ENCODE peak calls at places on chromosomes 16 and 17, in nine cellular contexts. One of them, this sample, is unnamed.

GRCh38 chr17:2082003-2082862 is 27.3 kb downstream of the HIC1 start:
- DNase-seq in HuH-7: no peak
- DNase-seq in stimulated activated CD8-positive, alpha-beta memory T cell treated with anti-CD3 and anti-CD28 coated beads, Interleukin-2, amount 100 ng/mL, for 1 hour: no peak
- DNase-seq in Caki2: no peak
- DNase-seq in activated naive CD8-positive, alpha-beta T cell treated with anti-CD3 and anti-CD28 coated beads, Interleukin-2, amount 50 U/mL, for 24 hours: no peak
- DNase-seq in progenitor cell of endocrine pancreas: no peak
- DNase-seq in NCI-H1436: no peak
- DNase-seq in HL-60: no peak
- DNase-seq in RPMI7951: peak
- DNase-seq in this sample: no peak

GRCh38 chr16:74216319-74216718 is 80.3 kb upstream of the PSMD7 start:
- DNase-seq in HuH-7: no peak
- DNase-seq in stimulated activated CD8-positive, alpha-beta memory T cell treated with anti-CD3 and anti-CD28 coated beads, Interleukin-2, amount 100 ng/mL, for 1 hour: no peak
- DNase-seq in Caki2: peak
- DNase-seq in activated naive CD8-positive, alpha-beta T cell treated with anti-CD3 and anti-CD28 coated beads, Interleukin-2, amount 50 U/mL, for 24 hours: no peak
- DNase-seq in progenitor cell of endocrine pancreas: no peak
- DNase-seq in NCI-H1436: no peak
- DNase-seq in HL-60: no peak
- DNase-seq in RPMI7951: no peak
- DNase-seq in this sample: peak

GRCh38 chr17:18235743-18236256 is 10.4 kb downstream of the LLGL1 start:
- DNase-seq in HuH-7: no peak
- DNase-seq in stimulated activated CD8-positive, alpha-beta memory T cell treated with anti-CD3 and anti-CD28 coated beads, Interleukin-2, amount 100 ng/mL, for 1 hour: no peak
- DNase-seq in Caki2: no peak
- DNase-seq in activated naive CD8-positive, alpha-beta T cell treated with anti-CD3 and anti-CD28 coated beads, Interleukin-2, amount 50 U/mL, for 24 hours: peak
- DNase-seq in progenitor cell of endocrine pancreas: no peak
- DNase-seq in NCI-H1436: no peak
- DNase-seq in HL-60: no peak
- DNase-seq in RPMI7951: peak
- DNase-seq in this sample: peak

GRCh38 chr17:74767111-74767516 is 9.0 kb downstream of the NAT9 start:
- DNase-seq in HuH-7: no peak
- DNase-seq in stimulated activated CD8-positive, alpha-beta memory T cell treated with anti-CD3 and anti-CD28 coated beads, Interleukin-2, amount 100 ng/mL, for 1 hour: no peak
- DNase-seq in Caki2: no peak
- DNase-seq in activated naive CD8-positive, alpha-beta T cell treated with anti-CD3 and anti-CD28 coated beads, Interleukin-2, amount 50 U/mL, for 24 hours: no peak
- DNase-seq in progenitor cell of endocrine pancreas: no peak
- DNase-seq in NCI-H1436: no peak
- DNase-seq in HL-60: no peak
- DNase-seq in RPMI7951: no peak
- DNase-seq in this sample: no peak

GRCh38 chr17:47076171-47076570 is 97.1 kb upstream of the RPRML start:
- DNase-seq in HuH-7: no peak
- DNase-seq in stimulated activated CD8-positive, alpha-beta memory T cell treated with anti-CD3 and anti-CD28 coated beads, Interleukin-2, amount 100 ng/mL, for 1 hour: no peak
- DNase-seq in Caki2: no peak
- DNase-seq in activated naive CD8-positive, alpha-beta T cell treated with anti-CD3 and anti-CD28 coated beads, Interleukin-2, amount 50 U/mL, for 24 hours: no peak
- DNase-seq in progenitor cell of endocrine pancreas: no peak
- DNase-seq in NCI-H1436: no peak
- DNase-seq in HL-60: no peak
- DNase-seq in RPMI7951: no peak
- DNase-seq in this sample: no peak

GRCh38 chr17:34527121-34527907 is 52.1 kb upstream of the TMEM132E start:
- DNase-seq in HuH-7: no peak
- DNase-seq in stimulated activated CD8-positive, alpha-beta memory T cell treated with anti-CD3 and anti-CD28 coated beads, Interleukin-2, amount 100 ng/mL, for 1 hour: no peak
- DNase-seq in Caki2: no peak
- DNase-seq in activated naive CD8-positive, alpha-beta T cell treated with anti-CD3 and anti-CD28 coated beads, Interleukin-2, amount 50 U/mL, for 24 hours: no peak
- DNase-seq in progenitor cell of endocrine pancreas: no peak
- DNase-seq in NCI-H1436: no peak
- DNase-seq in HL-60: no peak
- DNase-seq in RPMI7951: no peak
- DNase-seq in this sample: no peak

GRCh38 chr17:44105941-44106340 is 17.5 kb downstream of the HDAC5 start:
- DNase-seq in HuH-7: no peak
- DNase-seq in stimulated activated CD8-positive, alpha-beta memory T cell treated with anti-CD3 and anti-CD28 coated beads, Interleukin-2, amount 100 ng/mL, for 1 hour: no peak
- DNase-seq in Caki2: no peak
- DNase-seq in activated naive CD8-positive, alpha-beta T cell treated with anti-CD3 and anti-CD28 coated beads, Interleukin-2, amount 50 U/mL, for 24 hours: no peak
- DNase-seq in progenitor cell of endocrine pancreas: no peak
- DNase-seq in NCI-H1436: no peak
- DNase-seq in HL-60: no peak
- DNase-seq in RPMI7951: no peak
- DNase-seq in this sample: no peak

GRCh38 chr16:2785101-2785991 is 2.0 kb downstream of the PRSS33 start:
- DNase-seq in HuH-7: no peak
- DNase-seq in stimulated activated CD8-positive, alpha-beta memory T cell treated with anti-CD3 and anti-CD28 coated beads, Interleukin-2, amount 100 ng/mL, for 1 hour: no peak
- DNase-seq in Caki2: no peak
- DNase-seq in activated naive CD8-positive, alpha-beta T cell treated with anti-CD3 and anti-CD28 coated beads, Interleukin-2, amount 50 U/mL, for 24 hours: peak
- DNase-seq in progenitor cell of endocrine pancreas: no peak
- DNase-seq in NCI-H1436: no peak
- DNase-seq in HL-60: no peak
- DNase-seq in RPMI7951: no peak
- DNase-seq in this sample: no peak

GRCh38 chr16:68064791-68065365 is 20.3 kb upstream of the NFATC3 start:
- DNase-seq in HuH-7: peak
- DNase-seq in stimulated activated CD8-positive, alpha-beta memory T cell treated with anti-CD3 and anti-CD28 coated beads, Interleukin-2, amount 100 ng/mL, for 1 hour: peak
- DNase-seq in Caki2: peak
- DNase-seq in activated naive CD8-positive, alpha-beta T cell treated with anti-CD3 and anti-CD28 coated beads, Interleukin-2, amount 50 U/mL, for 24 hours: peak
- DNase-seq in progenitor cell of endocrine pancreas: peak
- DNase-seq in NCI-H1436: peak
- DNase-seq in HL-60: peak
- DNase-seq in RPMI7951: peak
- DNase-seq in this sample: peak

GRCh38 chr16:62194828-62195227 is 158.6 kb upstream of the CDH8 start:
- DNase-seq in HuH-7: no peak
- DNase-seq in stimulated activated CD8-positive, alpha-beta memory T cell treated with anti-CD3 and anti-CD28 coated beads, Interleukin-2, amount 100 ng/mL, for 1 hour: no peak
- DNase-seq in Caki2: no peak
- DNase-seq in activated naive CD8-positive, alpha-beta T cell treated with anti-CD3 and anti-CD28 coated beads, Interleukin-2, amount 50 U/mL, for 24 hours: no peak
- DNase-seq in progenitor cell of endocrine pancreas: no peak
- DNase-seq in NCI-H1436: no peak
- DNase-seq in HL-60: no peak
- DNase-seq in RPMI7951: no peak
- DNase-seq in this sample: no peak

GRCh38 chr16:15975172-15975571 is 25.8 kb downstream of the ABCC1 start:
- DNase-seq in HuH-7: no peak
- DNase-seq in stimulated activated CD8-positive, alpha-beta memory T cell treated with anti-CD3 and anti-CD28 coated beads, Interleukin-2, amount 100 ng/mL, for 1 hour: no peak
- DNase-seq in Caki2: no peak
- DNase-seq in activated naive CD8-positive, alpha-beta T cell treated with anti-CD3 and anti-CD28 coated beads, Interleukin-2, amount 50 U/mL, for 24 hours: no peak
- DNase-seq in progenitor cell of endocrine pancreas: no peak
- DNase-seq in NCI-H1436: no peak
- DNase-seq in HL-60: no peak
- DNase-seq in RPMI7951: no peak
- DNase-seq in this sample: no peak

GRCh38 chr16:684961-685696 is 995 bp upstream of the JMJD8 start:
- DNase-seq in HuH-7: no peak
- DNase-seq in stimulated activated CD8-positive, alpha-beta memory T cell treated with anti-CD3 and anti-CD28 coated beads, Interleukin-2, amount 100 ng/mL, for 1 hour: no peak
- DNase-seq in Caki2: no peak
- DNase-seq in activated naive CD8-positive, alpha-beta T cell treated with anti-CD3 and anti-CD28 coated beads, Interleukin-2, amount 50 U/mL, for 24 hours: no peak
- DNase-seq in progenitor cell of endocrine pancreas: no peak
- DNase-seq in NCI-H1436: no peak
- DNase-seq in HL-60: peak
- DNase-seq in RPMI7951: no peak
- DNase-seq in this sample: no peak

GRCh38 chr17:47846741-47847340 is 4.1 kb downstream of the SP6 start:
- DNase-seq in HuH-7: no peak
- DNase-seq in stimulated activated CD8-positive, alpha-beta memory T cell treated with anti-CD3 and anti-CD28 coated beads, Interleukin-2, amount 100 ng/mL, for 1 hour: no peak
- DNase-seq in Caki2: no peak
- DNase-seq in activated naive CD8-positive, alpha-beta T cell treated with anti-CD3 and anti-CD28 coated beads, Interleukin-2, amount 50 U/mL, for 24 hours: no peak
- DNase-seq in progenitor cell of endocrine pancreas: no peak
- DNase-seq in NCI-H1436: no peak
- DNase-seq in HL-60: no peak
- DNase-seq in RPMI7951: no peak
- DNase-seq in this sample: no peak

GRCh38 chr17:7019839-7020519 is 2.9 kb upstream of the BCL6B start:
- DNase-seq in HuH-7: peak
- DNase-seq in stimulated activated CD8-positive, alpha-beta memory T cell treated with anti-CD3 and anti-CD28 coated beads, Interleukin-2, amount 100 ng/mL, for 1 hour: no peak
- DNase-seq in Caki2: no peak
- DNase-seq in activated naive CD8-positive, alpha-beta T cell treated with anti-CD3 and anti-CD28 coated beads, Interleukin-2, amount 50 U/mL, for 24 hours: no peak
- DNase-seq in progenitor cell of endocrine pancreas: no peak
- DNase-seq in NCI-H1436: peak
- DNase-seq in HL-60: no peak
- DNase-seq in RPMI7951: peak
- DNase-seq in this sample: peak

GRCh38 chr17:37360632-37361031 is 15.2 kb upstream of the C17orf78 start:
- DNase-seq in HuH-7: no peak
- DNase-seq in stimulated activated CD8-positive, alpha-beta memory T cell treated with anti-CD3 and anti-CD28 coated beads, Interleukin-2, amount 100 ng/mL, for 1 hour: no peak
- DNase-seq in Caki2: no peak
- DNase-seq in activated naive CD8-positive, alpha-beta T cell treated with anti-CD3 and anti-CD28 coated beads, Interleukin-2, amount 50 U/mL, for 24 hours: no peak
- DNase-seq in progenitor cell of endocrine pancreas: no peak
- DNase-seq in NCI-H1436: no peak
- DNase-seq in HL-60: no peak
- DNase-seq in RPMI7951: no peak
- DNase-seq in this sample: no peak

GRCh38 chr17:10156579-10157488 is 41.6 kb downstream of the GAS7 start:
- DNase-seq in HuH-7: no peak
- DNase-seq in stimulated activated CD8-positive, alpha-beta memory T cell treated with anti-CD3 and anti-CD28 coated beads, Interleukin-2, amount 100 ng/mL, for 1 hour: no peak
- DNase-seq in Caki2: no peak
- DNase-seq in activated naive CD8-positive, alpha-beta T cell treated with anti-CD3 and anti-CD28 coated beads, Interleukin-2, amount 50 U/mL, for 24 hours: peak
- DNase-seq in progenitor cell of endocrine pancreas: no peak
- DNase-seq in NCI-H1436: no peak
- DNase-seq in HL-60: peak
- DNase-seq in RPMI7951: no peak
- DNase-seq in this sample: no peak

GRCh38 chr16:401468-402348 is at the start of gene DECR2:
- DNase-seq in HuH-7: peak
- DNase-seq in stimulated activated CD8-positive, alpha-beta memory T cell treated with anti-CD3 and anti-CD28 coated beads, Interleukin-2, amount 100 ng/mL, for 1 hour: peak
- DNase-seq in Caki2: peak
- DNase-seq in activated naive CD8-positive, alpha-beta T cell treated with anti-CD3 and anti-CD28 coated beads, Interleukin-2, amount 50 U/mL, for 24 hours: peak
- DNase-seq in progenitor cell of endocrine pancreas: peak
- DNase-seq in NCI-H1436: peak
- DNase-seq in HL-60: peak
- DNase-seq in RPMI7951: peak
- DNase-seq in this sample: peak

GRCh38 chr16:78094166-78094565 is 5.3 kb upstream of the WWOX start:
- DNase-seq in HuH-7: no peak
- DNase-seq in stimulated activated CD8-positive, alpha-beta memory T cell treated with anti-CD3 and anti-CD28 coated beads, Interleukin-2, amount 100 ng/mL, for 1 hour: no peak
- DNase-seq in Caki2: no peak
- DNase-seq in activated naive CD8-positive, alpha-beta T cell treated with anti-CD3 and anti-CD28 coated beads, Interleukin-2, amount 50 U/mL, for 24 hours: no peak
- DNase-seq in progenitor cell of endocrine pancreas: no peak
- DNase-seq in NCI-H1436: no peak
- DNase-seq in HL-60: no peak
- DNase-seq in RPMI7951: no peak
- DNase-seq in this sample: no peak

GRCh38 chr17:56717471-56717870 is 116.2 kb downstream of the C17orf67 start:
- DNase-seq in HuH-7: no peak
- DNase-seq in stimulated activated CD8-positive, alpha-beta memory T cell treated with anti-CD3 and anti-CD28 coated beads, Interleukin-2, amount 100 ng/mL, for 1 hour: no peak
- DNase-seq in Caki2: no peak
- DNase-seq in activated naive CD8-positive, alpha-beta T cell treated with anti-CD3 and anti-CD28 coated beads, Interleukin-2, amount 50 U/mL, for 24 hours: no peak
- DNase-seq in progenitor cell of endocrine pancreas: no peak
- DNase-seq in NCI-H1436: no peak
- DNase-seq in HL-60: no peak
- DNase-seq in RPMI7951: no peak
- DNase-seq in this sample: no peak

GRCh38 chr17:30832438-30832790 is 648 bp downstream of the ATAD5 start:
- DNase-seq in HuH-7: no peak
- DNase-seq in stimulated activated CD8-positive, alpha-beta memory T cell treated with anti-CD3 and anti-CD28 coated beads, Interleukin-2, amount 100 ng/mL, for 1 hour: no peak
- DNase-seq in Caki2: no peak
- DNase-seq in activated naive CD8-positive, alpha-beta T cell treated with anti-CD3 and anti-CD28 coated beads, Interleukin-2, amount 50 U/mL, for 24 hours: no peak
- DNase-seq in progenitor cell of endocrine pancreas: no peak
- DNase-seq in NCI-H1436: no peak
- DNase-seq in HL-60: no peak
- DNase-seq in RPMI7951: no peak
- DNase-seq in this sample: no peak

GRCh38 chr16:1257561-1258217 is 1.8 kb downstream of the TPSD1 start:
- DNase-seq in HuH-7: no peak
- DNase-seq in stimulated activated CD8-positive, alpha-beta memory T cell treated with anti-CD3 and anti-CD28 coated beads, Interleukin-2, amount 100 ng/mL, for 1 hour: no peak
- DNase-seq in Caki2: no peak
- DNase-seq in activated naive CD8-positive, alpha-beta T cell treated with anti-CD3 and anti-CD28 coated beads, Interleukin-2, amount 50 U/mL, for 24 hours: no peak
- DNase-seq in progenitor cell of endocrine pancreas: no peak
- DNase-seq in NCI-H1436: no peak
- DNase-seq in HL-60: no peak
- DNase-seq in RPMI7951: no peak
- DNase-seq in this sample: no peak

GRCh38 chr16:59341368-59341767 is 607.3 kb upstream of the GOT2 start:
- DNase-seq in HuH-7: no peak
- DNase-seq in stimulated activated CD8-positive, alpha-beta memory T cell treated with anti-CD3 and anti-CD28 coated beads, Interleukin-2, amount 100 ng/mL, for 1 hour: no peak
- DNase-seq in Caki2: no peak
- DNase-seq in activated naive CD8-positive, alpha-beta T cell treated with anti-CD3 and anti-CD28 coated beads, Interleukin-2, amount 50 U/mL, for 24 hours: no peak
- DNase-seq in progenitor cell of endocrine pancreas: no peak
- DNase-seq in NCI-H1436: no peak
- DNase-seq in HL-60: no peak
- DNase-seq in RPMI7951: no peak
- DNase-seq in this sample: no peak

GRCh38 chr17:78442648-78443128 is 64.2 kb downstream of the PGS1 start:
- DNase-seq in HuH-7: no peak
- DNase-seq in stimulated activated CD8-positive, alpha-beta memory T cell treated with anti-CD3 and anti-CD28 coated beads, Interleukin-2, amount 100 ng/mL, for 1 hour: no peak
- DNase-seq in Caki2: no peak
- DNase-seq in activated naive CD8-positive, alpha-beta T cell treated with anti-CD3 and anti-CD28 coated beads, Interleukin-2, amount 50 U/mL, for 24 hours: peak
- DNase-seq in progenitor cell of endocrine pancreas: no peak
- DNase-seq in NCI-H1436: no peak
- DNase-seq in HL-60: peak
- DNase-seq in RPMI7951: no peak
- DNase-seq in this sample: no peak

GRCh38 chr16:30758988-30759461 is 2.8 kb downstream of the CFAP119 start:
- DNase-seq in HuH-7: no peak
- DNase-seq in stimulated activated CD8-positive, alpha-beta memory T cell treated with anti-CD3 and anti-CD28 coated beads, Interleukin-2, amount 100 ng/mL, for 1 hour: no peak
- DNase-seq in Caki2: no peak
- DNase-seq in activated naive CD8-positive, alpha-beta T cell treated with anti-CD3 and anti-CD28 coated beads, Interleukin-2, amount 50 U/mL, for 24 hours: no peak
- DNase-seq in progenitor cell of endocrine pancreas: no peak
- DNase-seq in NCI-H1436: no peak
- DNase-seq in HL-60: peak
- DNase-seq in RPMI7951: no peak
- DNase-seq in this sample: no peak

GRCh38 chr17:36921131-36921851 is 16.0 kb upstream of the LHX1 start:
- DNase-seq in HuH-7: no peak
- DNase-seq in stimulated activated CD8-positive, alpha-beta memory T cell treated with anti-CD3 and anti-CD28 coated beads, Interleukin-2, amount 100 ng/mL, for 1 hour: no peak
- DNase-seq in Caki2: peak
- DNase-seq in activated naive CD8-positive, alpha-beta T cell treated with anti-CD3 and anti-CD28 coated beads, Interleukin-2, amount 50 U/mL, for 24 hours: peak
- DNase-seq in progenitor cell of endocrine pancreas: no peak
- DNase-seq in NCI-H1436: no peak
- DNase-seq in HL-60: no peak
- DNase-seq in RPMI7951: peak
- DNase-seq in this sample: peak

GRCh38 chr16:73215482-73216377 is 167.8 kb upstream of the ZFHX3 start:
- DNase-seq in HuH-7: no peak
- DNase-seq in stimulated activated CD8-positive, alpha-beta memory T cell treated with anti-CD3 and anti-CD28 coated beads, Interleukin-2, amount 100 ng/mL, for 1 hour: no peak
- DNase-seq in Caki2: no peak
- DNase-seq in activated naive CD8-positive, alpha-beta T cell treated with anti-CD3 and anti-CD28 coated beads, Interleukin-2, amount 50 U/mL, for 24 hours: no peak
- DNase-seq in progenitor cell of endocrine pancreas: no peak
- DNase-seq in NCI-H1436: no peak
- DNase-seq in HL-60: no peak
- DNase-seq in RPMI7951: no peak
- DNase-seq in this sample: no peak

GRCh38 chr17:45347451-45347850 is 30.6 kb upstream of the MAP3K14 start:
- DNase-seq in HuH-7: no peak
- DNase-seq in stimulated activated CD8-positive, alpha-beta memory T cell treated with anti-CD3 and anti-CD28 coated beads, Interleukin-2, amount 100 ng/mL, for 1 hour: no peak
- DNase-seq in Caki2: no peak
- DNase-seq in activated naive CD8-positive, alpha-beta T cell treated with anti-CD3 and anti-CD28 coated beads, Interleukin-2, amount 50 U/mL, for 24 hours: no peak
- DNase-seq in progenitor cell of endocrine pancreas: no peak
- DNase-seq in NCI-H1436: no peak
- DNase-seq in HL-60: no peak
- DNase-seq in RPMI7951: no peak
- DNase-seq in this sample: no peak

GRCh38 chr16:56226840-56227525 is 35.7 kb downstream of the GNAO1 start:
- DNase-seq in HuH-7: no peak
- DNase-seq in stimulated activated CD8-positive, alpha-beta memory T cell treated with anti-CD3 and anti-CD28 coated beads, Interleukin-2, amount 100 ng/mL, for 1 hour: no peak
- DNase-seq in Caki2: no peak
- DNase-seq in activated naive CD8-positive, alpha-beta T cell treated with anti-CD3 and anti-CD28 coated beads, Interleukin-2, amount 50 U/mL, for 24 hours: no peak
- DNase-seq in progenitor cell of endocrine pancreas: no peak
- DNase-seq in NCI-H1436: no peak
- DNase-seq in HL-60: no peak
- DNase-seq in RPMI7951: no peak
- DNase-seq in this sample: no peak

GRCh38 chr17:38693700-38694329 is 11.3 kb upstream of the MLLT6 start:
- DNase-seq in HuH-7: no peak
- DNase-seq in stimulated activated CD8-positive, alpha-beta memory T cell treated with anti-CD3 and anti-CD28 coated beads, Interleukin-2, amount 100 ng/mL, for 1 hour: no peak
- DNase-seq in Caki2: no peak
- DNase-seq in activated naive CD8-positive, alpha-beta T cell treated with anti-CD3 and anti-CD28 coated beads, Interleukin-2, amount 50 U/mL, for 24 hours: no peak
- DNase-seq in progenitor cell of endocrine pancreas: no peak
- DNase-seq in NCI-H1436: no peak
- DNase-seq in HL-60: no peak
- DNase-seq in RPMI7951: no peak
- DNase-seq in this sample: no peak

GRCh38 chr16:88655053-88655732 is 4.3 kb upstream of the CYBA start:
- DNase-seq in HuH-7: no peak
- DNase-seq in stimulated activated CD8-positive, alpha-beta memory T cell treated with anti-CD3 and anti-CD28 coated beads, Interleukin-2, amount 100 ng/mL, for 1 hour: no peak
- DNase-seq in Caki2: no peak
- DNase-seq in activated naive CD8-positive, alpha-beta T cell treated with anti-CD3 and anti-CD28 coated beads, Interleukin-2, amount 50 U/mL, for 24 hours: no peak
- DNase-seq in progenitor cell of endocrine pancreas: no peak
- DNase-seq in NCI-H1436: no peak
- DNase-seq in HL-60: no peak
- DNase-seq in RPMI7951: no peak
- DNase-seq in this sample: no peak

GRCh38 chr17:48610282-48611211 is at the start of gene HOXB7:
- DNase-seq in HuH-7: no peak
- DNase-seq in stimulated activated CD8-positive, alpha-beta memory T cell treated with anti-CD3 and anti-CD28 coated beads, Interleukin-2, amount 100 ng/mL, for 1 hour: no peak
- DNase-seq in Caki2: peak
- DNase-seq in activated naive CD8-positive, alpha-beta T cell treated with anti-CD3 and anti-CD28 coated beads, Interleukin-2, amount 50 U/mL, for 24 hours: peak
- DNase-seq in progenitor cell of endocrine pancreas: no peak
- DNase-seq in NCI-H1436: peak
- DNase-seq in HL-60: no peak
- DNase-seq in RPMI7951: peak
- DNase-seq in this sample: peak